ENCODE peak calls at places on chromosomes 1 and 21, in nine cellular contexts. One of them, this sample, is unnamed.
A peak's percentile ranks its signal among the peaks of the same experiment; 100 is the strongest.

GRCh38 chr1:150234647-150235435 is 1.1 kb downstream of the ANP32E start:
- DNase-seq in left ventricle myocardium inferior: peak; percentile 85
- DNase-seq in nephron progenitor cell: peak; percentile 67
- DNase-seq in kidney epithelial cell: no peak
- DNase-seq in transverse colon: peak; percentile 87
- DNase-seq in ascending aorta: peak; percentile 39
- DNase-seq in foreskin keratinocyte: peak; percentile 32
- DNase-seq in H9: peak; percentile 81
- DNase-seq in CD8-positive, alpha-beta T cell: peak; percentile 80
- DNase-seq in this sample: no peak

GRCh38 chr1:12127206-12127810 is 39.5 kb upstream of the TNFRSF1B start:
- DNase-seq in transverse colon: no peak
- DNase-seq in CD8-positive, alpha-beta T cell: no peak
- DNase-seq in ascending aorta: no peak
- DNase-seq in left ventricle myocardium inferior: no peak
- DNase-seq in H9: no peak
- DNase-seq in kidney epithelial cell: no peak
- DNase-seq in foreskin keratinocyte: no peak
- DNase-seq in nephron progenitor cell: no peak
- DNase-seq in this sample: no peak

GRCh38 chr1:53065391-53065790 is 3.4 kb downstream of the PODN start:
- DNase-seq in left ventricle myocardium inferior: peak; percentile 7
- DNase-seq in transverse colon: no peak
- DNase-seq in foreskin keratinocyte: no peak
- DNase-seq in H9: no peak
- DNase-seq in nephron progenitor cell: no peak
- DNase-seq in CD8-positive, alpha-beta T cell: no peak
- DNase-seq in ascending aorta: no peak
- DNase-seq in kidney epithelial cell: no peak
- DNase-seq in this sample: no peak

GRCh38 chr1:209723761-209724693 is 19.4 kb downstream of the HSD11B1 start:
- DNase-seq in transverse colon: no peak
- DNase-seq in H9: no peak
- DNase-seq in kidney epithelial cell: no peak
- DNase-seq in nephron progenitor cell: no peak
- DNase-seq in left ventricle myocardium inferior: no peak
- DNase-seq in ascending aorta: no peak
- DNase-seq in foreskin keratinocyte: no peak
- DNase-seq in CD8-positive, alpha-beta T cell: no peak
- DNase-seq in this sample: no peak

GRCh38 chr1:179447489-179447888 is 81.7 kb downstream of the AXDND1 start:
- DNase-seq in ascending aorta: no peak
- DNase-seq in left ventricle myocardium inferior: no peak
- DNase-seq in kidney epithelial cell: no peak
- DNase-seq in foreskin keratinocyte: no peak
- DNase-seq in nephron progenitor cell: no peak
- DNase-seq in CD8-positive, alpha-beta T cell: no peak
- DNase-seq in transverse colon: no peak
- DNase-seq in H9: peak; percentile 49
- DNase-seq in this sample: no peak

GRCh38 chr1:240720891-240721450 is 109.0 kb upstream of the GREM2 start:
- DNase-seq in ascending aorta: no peak
- DNase-seq in left ventricle myocardium inferior: no peak
- DNase-seq in CD8-positive, alpha-beta T cell: no peak
- DNase-seq in transverse colon: no peak
- DNase-seq in H9: no peak
- DNase-seq in kidney epithelial cell: no peak
- DNase-seq in foreskin keratinocyte: no peak
- DNase-seq in nephron progenitor cell: no peak
- DNase-seq in this sample: no peak

GRCh38 chr1:25473653-25474225 is 43.0 kb downstream of the MACO1 start:
- DNase-seq in transverse colon: no peak
- DNase-seq in nephron progenitor cell: no peak
- DNase-seq in kidney epithelial cell: no peak
- DNase-seq in CD8-positive, alpha-beta T cell: no peak
- DNase-seq in H9: no peak
- DNase-seq in foreskin keratinocyte: no peak
- DNase-seq in left ventricle myocardium inferior: no peak
- DNase-seq in ascending aorta: no peak
- DNase-seq in this sample: no peak

GRCh38 chr1:104921552-104921951 is 1171.9 kb downstream of the AMY1C start:
- DNase-seq in kidney epithelial cell: no peak
- DNase-seq in nephron progenitor cell: no peak
- DNase-seq in ascending aorta: no peak
- DNase-seq in foreskin keratinocyte: no peak
- DNase-seq in transverse colon: no peak
- DNase-seq in left ventricle myocardium inferior: no peak
- DNase-seq in H9: no peak
- DNase-seq in CD8-positive, alpha-beta T cell: no peak
- DNase-seq in this sample: no peak

GRCh38 chr21:35178812-35179211 is 129.7 kb upstream of the RUNX1 start:
- DNase-seq in H9: no peak
- DNase-seq in foreskin keratinocyte: peak; percentile 67
- DNase-seq in CD8-positive, alpha-beta T cell: no peak
- DNase-seq in nephron progenitor cell: no peak
- DNase-seq in left ventricle myocardium inferior: no peak
- DNase-seq in transverse colon: no peak
- DNase-seq in ascending aorta: no peak
- DNase-seq in kidney epithelial cell: no peak
- DNase-seq in this sample: no peak

GRCh38 chr1:3034728-3035610 is 13.7 kb downstream of the ACTRT2 start:
- DNase-seq in left ventricle myocardium inferior: no peak
- DNase-seq in kidney epithelial cell: no peak
- DNase-seq in foreskin keratinocyte: no peak
- DNase-seq in ascending aorta: no peak
- DNase-seq in CD8-positive, alpha-beta T cell: no peak
- DNase-seq in nephron progenitor cell: no peak
- DNase-seq in transverse colon: no peak
- DNase-seq in H9: no peak
- DNase-seq in this sample: no peak

GRCh38 chr1:234573711-234574299 is 36.2 kb downstream of the IRF2BP2 start:
- DNase-seq in ascending aorta: no peak
- DNase-seq in transverse colon: no peak
- DNase-seq in nephron progenitor cell: no peak
- DNase-seq in left ventricle myocardium inferior: no peak
- DNase-seq in CD8-positive, alpha-beta T cell: no peak
- DNase-seq in kidney epithelial cell: no peak
- DNase-seq in H9: no peak
- DNase-seq in foreskin keratinocyte: no peak
- DNase-seq in this sample: no peak

GRCh38 chr1:45550401-45551305 is at the start of gene AKR1A1:
- DNase-seq in nephron progenitor cell: peak; percentile 79
- DNase-seq in left ventricle myocardium inferior: peak; percentile 89
- DNase-seq in transverse colon: peak; percentile 92
- DNase-seq in ascending aorta: peak; percentile 63
- DNase-seq in kidney epithelial cell: peak; percentile 56
- DNase-seq in H9: peak; percentile 95
- DNase-seq in foreskin keratinocyte: peak; percentile 77
- DNase-seq in CD8-positive, alpha-beta T cell: peak; percentile 80
- DNase-seq in this sample: peak; percentile 68

GRCh38 chr1:33060579-33061083 is 20.3 kb upstream of the AZIN2 start:
- DNase-seq in kidney epithelial cell: no peak
- DNase-seq in ascending aorta: peak; percentile 12
- DNase-seq in H9: no peak
- DNase-seq in foreskin keratinocyte: peak; percentile 55
- DNase-seq in transverse colon: no peak
- DNase-seq in left ventricle myocardium inferior: peak; percentile 78
- DNase-seq in CD8-positive, alpha-beta T cell: no peak
- DNase-seq in nephron progenitor cell: no peak
- DNase-seq in this sample: no peak

GRCh38 chr1:65198095-65198494 is 50.1 kb downstream of the AK4 start:
- DNase-seq in transverse colon: no peak
- DNase-seq in kidney epithelial cell: no peak
- DNase-seq in CD8-positive, alpha-beta T cell: no peak
- DNase-seq in foreskin keratinocyte: no peak
- DNase-seq in ascending aorta: no peak
- DNase-seq in left ventricle myocardium inferior: no peak
- DNase-seq in H9: no peak
- DNase-seq in nephron progenitor cell: no peak
- DNase-seq in this sample: no peak

GRCh38 chr1:23529146-23530088 is 1.6 kb downstream of the E2F2 start:
- DNase-seq in transverse colon: peak; percentile 66
- DNase-seq in kidney epithelial cell: no peak
- DNase-seq in H9: no peak
- DNase-seq in CD8-positive, alpha-beta T cell: no peak
- DNase-seq in foreskin keratinocyte: no peak
- DNase-seq in ascending aorta: no peak
- DNase-seq in nephron progenitor cell: no peak
- DNase-seq in left ventricle myocardium inferior: no peak
- DNase-seq in this sample: no peak

GRCh38 chr1:56081151-56081550 is 498.2 kb downstream of the PLPP3 start:
- DNase-seq in H9: no peak
- DNase-seq in ascending aorta: no peak
- DNase-seq in left ventricle myocardium inferior: peak; percentile 47
- DNase-seq in CD8-positive, alpha-beta T cell: no peak
- DNase-seq in nephron progenitor cell: no peak
- DNase-seq in transverse colon: peak; percentile 13
- DNase-seq in foreskin keratinocyte: no peak
- DNase-seq in kidney epithelial cell: no peak
- DNase-seq in this sample: no peak

GRCh38 chr1:119040906-119041305 is 52.8 kb upstream of the TBX15 start:
- DNase-seq in CD8-positive, alpha-beta T cell: no peak
- DNase-seq in ascending aorta: no peak
- DNase-seq in H9: no peak
- DNase-seq in left ventricle myocardium inferior: no peak
- DNase-seq in nephron progenitor cell: no peak
- DNase-seq in foreskin keratinocyte: no peak
- DNase-seq in kidney epithelial cell: no peak
- DNase-seq in transverse colon: peak; percentile 10
- DNase-seq in this sample: no peak

GRCh38 chr1:233010164-233010563 is 59.8 kb downstream of the NTPCR start:
- DNase-seq in H9: no peak
- DNase-seq in ascending aorta: no peak
- DNase-seq in kidney epithelial cell: no peak
- DNase-seq in nephron progenitor cell: no peak
- DNase-seq in left ventricle myocardium inferior: no peak
- DNase-seq in foreskin keratinocyte: no peak
- DNase-seq in CD8-positive, alpha-beta T cell: no peak
- DNase-seq in transverse colon: no peak
- DNase-seq in this sample: no peak

GRCh38 chr1:193729429-193729828 is 543.0 kb upstream of the B3GALT2 start:
- DNase-seq in kidney epithelial cell: no peak
- DNase-seq in H9: no peak
- DNase-seq in ascending aorta: no peak
- DNase-seq in nephron progenitor cell: no peak
- DNase-seq in foreskin keratinocyte: no peak
- DNase-seq in transverse colon: no peak
- DNase-seq in left ventricle myocardium inferior: no peak
- DNase-seq in CD8-positive, alpha-beta T cell: no peak
- DNase-seq in this sample: no peak

DNA sequence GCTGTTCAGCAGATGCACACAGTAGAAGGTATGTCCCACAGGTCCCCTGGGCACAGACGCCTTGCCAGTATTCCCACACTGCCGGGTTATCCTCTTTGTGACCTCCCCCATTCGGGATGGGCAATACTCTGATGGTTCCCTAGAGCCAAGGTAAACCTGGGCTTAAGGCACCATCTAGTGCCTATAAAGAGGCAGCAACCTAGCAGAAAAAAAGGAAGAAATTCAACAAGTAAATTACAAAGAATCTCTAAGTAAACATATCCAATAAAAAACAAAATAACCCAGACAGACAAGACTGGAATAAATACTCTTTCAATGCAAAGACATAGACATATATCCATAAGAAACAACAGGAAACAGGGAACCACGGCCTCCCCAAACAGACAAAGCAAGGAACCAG is 39.4 kb downstream of the HSF2BP start:
- DNase-seq in ascending aorta: no peak
- DNase-seq in kidney epithelial cell: no peak
- DNase-seq in foreskin keratinocyte: no peak
- DNase-seq in H9: no peak
- DNase-seq in transverse colon: no peak
- DNase-seq in CD8-positive, alpha-beta T cell: no peak
- DNase-seq in left ventricle myocardium inferior: no peak
- DNase-seq in nephron progenitor cell: no peak
- DNase-seq in this sample: no peak
- TF ChIP-seq CTCF in ascending aorta: no peak
- TF ChIP-seq CTCF in kidney epithelial cell: no peak
- TF ChIP-seq CTCF in foreskin keratinocyte: peak; percentile 69
- TF ChIP-seq CTCF in H9: peak; percentile 56
- TF ChIP-seq CTCF in transverse colon: peak; percentile 8
- TF ChIP-seq CTCF in CD8-positive, alpha-beta T cell: no peak
- TF ChIP-seq CTCF in left ventricle myocardium inferior: no peak
- TF ChIP-seq CTCF in nephron progenitor cell: no peak
- TF ChIP-seq CTCF in this sample: peak; percentile 35

DNA sequence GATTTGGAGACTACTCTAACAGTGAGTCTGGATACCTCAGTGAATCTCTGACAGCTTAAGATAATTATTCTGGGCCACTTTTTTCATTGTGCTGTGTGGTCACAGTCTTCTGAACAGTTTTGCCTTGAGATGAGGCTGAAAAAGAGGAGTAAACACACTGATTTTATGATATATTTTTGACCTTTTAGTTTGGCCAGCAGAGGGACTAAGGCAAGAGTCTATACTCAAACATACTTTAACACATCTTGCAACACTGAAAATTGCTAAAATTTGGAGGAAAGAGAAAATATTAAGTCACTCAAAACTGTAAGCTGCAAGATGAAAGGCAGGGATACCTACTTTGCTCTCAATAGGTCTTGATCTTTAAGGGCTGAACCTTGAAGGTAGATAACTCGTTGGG is 182.7 kb downstream of the KCNT2 start:
- DNase-seq in nephron progenitor cell: no peak
- DNase-seq in H9: no peak
- DNase-seq in transverse colon: no peak
- DNase-seq in left ventricle myocardium inferior: no peak
- DNase-seq in foreskin keratinocyte: no peak
- DNase-seq in kidney epithelial cell: no peak
- DNase-seq in ascending aorta: no peak
- DNase-seq in CD8-positive, alpha-beta T cell: no peak
- DNase-seq in this sample: no peak
- TF ChIP-seq CTCF in nephron progenitor cell: no peak
- TF ChIP-seq CTCF in H9: peak; percentile 29
- TF ChIP-seq CTCF in transverse colon: no peak
- TF ChIP-seq CTCF in left ventricle myocardium inferior: no peak
- TF ChIP-seq CTCF in foreskin keratinocyte: no peak
- TF ChIP-seq CTCF in kidney epithelial cell: no peak
- TF ChIP-seq CTCF in ascending aorta: no peak
- TF ChIP-seq CTCF in CD8-positive, alpha-beta T cell: no peak
- TF ChIP-seq CTCF in this sample: no peak

GRCh38 chr1:205739348-205740160 is 10.4 kb downstream of the NUCKS1 start:
- DNase-seq in ascending aorta: no peak
- DNase-seq in transverse colon: no peak
- DNase-seq in nephron progenitor cell: no peak
- DNase-seq in left ventricle myocardium inferior: no peak
- DNase-seq in CD8-positive, alpha-beta T cell: no peak
- DNase-seq in H9: no peak
- DNase-seq in kidney epithelial cell: no peak
- DNase-seq in foreskin keratinocyte: no peak
- DNase-seq in this sample: no peak
- TF ChIP-seq CTCF in ascending aorta: no peak
- TF ChIP-seq CTCF in transverse colon: no peak
- TF ChIP-seq CTCF in nephron progenitor cell: no peak
- TF ChIP-seq CTCF in left ventricle myocardium inferior: no peak
- TF ChIP-seq CTCF in CD8-positive, alpha-beta T cell: no peak
- TF ChIP-seq CTCF in H9: peak; percentile 42
- TF ChIP-seq CTCF in kidney epithelial cell: peak; percentile 16
- TF ChIP-seq CTCF in foreskin keratinocyte: no peak
- TF ChIP-seq CTCF in this sample: no peak

DNA sequence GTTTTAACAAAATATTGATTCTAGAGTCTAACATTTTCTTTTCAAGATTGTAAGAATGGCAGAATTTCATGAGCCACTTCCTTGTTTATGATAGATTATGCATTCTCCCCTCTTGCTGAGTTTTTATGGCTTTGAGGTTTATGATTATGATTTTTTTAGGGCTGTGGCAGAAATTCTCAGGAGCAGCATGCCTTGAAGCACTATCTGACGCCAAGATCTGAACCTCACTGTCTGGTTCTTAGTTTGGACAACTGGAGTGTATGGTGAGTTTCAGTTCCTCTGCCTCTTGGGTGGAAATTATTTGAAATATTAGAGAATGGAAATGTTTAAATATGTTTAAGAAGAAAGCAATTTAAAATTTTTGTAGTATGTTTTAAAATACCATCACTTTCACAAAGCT is 10.2 kb downstream of the USP16 start:
- DNase-seq in CD8-positive, alpha-beta T cell: no peak
- DNase-seq in kidney epithelial cell: no peak
- DNase-seq in H9: no peak
- DNase-seq in transverse colon: no peak
- DNase-seq in nephron progenitor cell: no peak
- DNase-seq in left ventricle myocardium inferior: no peak
- DNase-seq in ascending aorta: no peak
- DNase-seq in foreskin keratinocyte: no peak
- DNase-seq in this sample: no peak
- TF ChIP-seq CTCF in CD8-positive, alpha-beta T cell: no peak
- TF ChIP-seq CTCF in kidney epithelial cell: no peak
- TF ChIP-seq CTCF in H9: no peak
- TF ChIP-seq CTCF in transverse colon: no peak
- TF ChIP-seq CTCF in nephron progenitor cell: no peak
- TF ChIP-seq CTCF in left ventricle myocardium inferior: no peak
- TF ChIP-seq CTCF in ascending aorta: no peak
- TF ChIP-seq CTCF in foreskin keratinocyte: no peak
- TF ChIP-seq CTCF in this sample: no peak

This sample was measured in D721Med.